ENCODE peak calls at places on chromosomes 11 and 22, in five cellular contexts. B is keratinocyte, G is esophagus squamous epithelium, D is cardiac fibroblast, J is MM.1S. F is an unnamed sample.

GRCh38 chr11:103714246-103714645 is 322.2 kb upstream of the DDI1 start:
- DNase-seq in B (no peak), G (no peak), D (peak; percentile 75), J (no peak), F (no peak)

GRCh38 chr11:33557201-33557600 is 143.4 kb downstream of the C11orf91 start:
- DNase-seq in B (peak; percentile 62), G (no peak), D (peak; percentile 39), J (no peak), F (no peak)

GRCh38 chr11:69055598-69056516 is 7.1 kb downstream of the TPCN2 start:
- DNase-seq in B (no peak), G (no peak), D (no peak), J (peak; percentile 92), F (no peak)

GRCh38 chr11:31628111-31628510 is 118.5 kb downstream of the ELP4 start:
- DNase-seq in B (no peak), G (no peak), D (no peak), J (no peak), F (no peak)

GRCh38 chr22:44037519-44038370 is 13.6 kb downstream of the PARVB start:
- DNase-seq in B (peak; percentile 52), G (no peak), D (peak; percentile 87), J (no peak), F (no peak)

GRCh38 chr11:61279934-61280656 is 15.0 kb downstream of the VWCE start:
- DNase-seq in B (peak; percentile 94), G (no peak), D (no peak), J (no peak), F (no peak)

GRCh38 chr11:27857588-27857987 is 157.3 kb upstream of the BDNF start:
- DNase-seq in B (no peak), G (no peak), D (no peak), J (peak; percentile 37), F (no peak)

GRCh38 chr11:6057452-6057851 is 26.9 kb upstream of the OR56A1 start:
- DNase-seq in B (no peak), G (no peak), D (no peak), J (no peak), F (no peak)

GRCh38 chr11:111406589-111406988 is 27.5 kb upstream of the POU2AF1 start:
- DNase-seq in B (no peak), G (no peak), D (no peak), J (no peak), F (no peak)

GRCh38 chr11:72586591-72587090 is 87.6 kb downstream of the PDE2A start:
- DNase-seq in B (no peak), G (no peak), D (no peak), J (no peak), F (no peak)

GRCh38 chr11:66293352-66293751 is 1.7 kb downstream of the TMEM151A start:
- DNase-seq in B (no peak), G (no peak), D (no peak), J (no peak), F (no peak)

GRCh38 chr11:66292543-66293332 is 1.0 kb downstream of the TMEM151A start:
- DNase-seq in B (no peak), G (no peak), D (no peak), J (no peak), F (no peak)

GRCh38 chr11:66290332-66290629 is 1.3 kb upstream of the YIF1A start:
- DNase-seq in B (no peak), G (no peak), D (no peak), J (no peak), F (no peak)

GRCh38 chr11:66291303-66291705 is 390 bp upstream of the TMEM151A start:
- DNase-seq in B (no peak), G (no peak), D (no peak), J (no peak), F (no peak)

GRCh38 chr11:66291706-66292542 is at the start of gene TMEM151A:
- DNase-seq in B (no peak), G (no peak), D (no peak), J (no peak), F (no peak)
- H3K4me3 ChIP-seq in B (peak within 1 kb of the TSS; percentile 44), G (peak within 1 kb of the TSS; percentile 52), D (no peak within 1 kb of the TSS), J (no peak within 1 kb of the TSS), F (peak within 1 kb of the TSS; percentile 51)

GRCh38 chr11:128695539-128696221 is 1.8 kb downstream of the FLI1 start:
- DNase-seq in B (no peak), G (no peak), D (peak; percentile 62), J (peak; percentile 53), F (peak; percentile 86)
- H3K4me3 ChIP-seq in B (no peak overlapping the region), G (peak overlapping the region; percentile 64), D (peak overlapping the region; percentile 84), J (peak overlapping the region; percentile 96), F (peak overlapping the region; percentile 88)

GRCh38 chr11:116930177-116930576 is 92.8 kb upstream of the APOA1 start:
- DNase-seq in B (no peak), G (no peak), D (peak; percentile 67), J (peak; percentile 57), F (peak; percentile 72)
- H3K4me3 ChIP-seq in B (no peak overlapping the region), G (peak overlapping the region; percentile 10), D (no peak overlapping the region), J (peak overlapping the region; percentile 53), F (peak overlapping the region; percentile 40)

DNA sequence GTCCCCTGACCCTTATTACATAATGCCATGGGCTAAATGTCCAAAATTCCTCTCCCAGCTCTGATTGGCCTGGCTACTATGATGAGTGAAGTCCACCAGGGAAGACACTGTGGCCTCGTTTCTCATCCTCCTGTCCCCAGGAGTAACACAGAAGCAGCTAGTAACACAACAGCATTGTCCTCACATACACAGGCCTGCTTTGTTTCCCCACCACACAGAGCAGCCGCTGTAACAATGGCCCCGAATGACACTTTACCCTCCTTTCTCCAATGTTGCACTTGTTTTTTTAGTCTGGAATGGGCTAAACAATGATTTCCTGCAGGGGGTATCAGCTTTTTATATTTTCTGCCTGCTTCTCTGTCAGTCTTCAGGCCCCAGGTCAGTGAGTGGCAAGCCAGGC is at the start of gene PRR5L:
- DNase-seq in B (no peak), G (no peak), D (no peak), J (no peak), F (no peak)
- H3K4me3 ChIP-seq in B (no peak within 1 kb of the TSS), G (no peak within 1 kb of the TSS), D (no peak within 1 kb of the TSS), J (no peak within 1 kb of the TSS), F (no peak within 1 kb of the TSS)

GRCh38 chr11:9092085-9092484 is 686 bp upstream of the SCUBE2 start:
- DNase-seq in B (no peak), G (no peak), D (no peak), J (no peak), F (no peak)
- H3K4me3 ChIP-seq in B (no peak overlapping the region), G (peak overlapping the region; percentile 60), D (no peak overlapping the region), J (no peak overlapping the region), F (no peak overlapping the region)

GRCh38 chr11:132943737-132944556 is 588.4 kb downstream of the OPCML start:
- DNase-seq in B (no peak), G (no peak), D (no peak), J (no peak), F (no peak)
- H3K4me3 ChIP-seq in B (no peak overlapping the region), G (peak overlapping the region; percentile 39), D (no peak overlapping the region), J (no peak overlapping the region), F (no peak overlapping the region)